ENCODE peak calls at places on chromosomes 5 and 9, in six cellular contexts. A is putamen; T is stimulated activated effector memory CD8-positive, alpha-beta T cell treated with anti-CD3 and anti-CD28 coated beads, Interleukin-12 subunit alpha, Interleukin-12 subunit beta, amount 100 ng/mL, for 72 hours; V is SJSA1; D is WERI-Rb-1; I is GM13976. J is an unnamed sample.

GRCh38 chr5:138665261-138665660 is 88.0 kb upstream of the CTNNA1 start:
- DNase-seq in A (no peak), D (no peak), I (no peak), T (no peak), V (no peak), J (no peak)

GRCh38 chr9:34684145-34684544 is 6.9 kb downstream of the CCL19 start:
- DNase-seq in I (no peak), T (no peak), V (no peak), A (no peak), D (no peak), J (no peak)

GRCh38 chr9:976805-977360 is 428 bp downstream of the DMRT3 start:
- DNase-seq in V (no peak), I (peak; percentile 41), T (no peak), D (peak; percentile 49), A (no peak), J (no peak)

GRCh38 chr5:116524051-116524450 is 50.6 kb downstream of the SEMA6A start:
- DNase-seq in D (no peak), T (no peak), I (no peak), A (no peak), V (no peak), J (no peak)

GRCh38 chr9:98887918-98888510 is 55.7 kb upstream of the COL15A1 start:
- DNase-seq in I (no peak), D (no peak), A (no peak), T (no peak), V (no peak), J (no peak)

GRCh38 chr9:93500571-93501298 is 47.4 kb upstream of the FAM120AOS start:
- DNase-seq in V (peak; percentile 6), T (no peak), I (no peak), A (no peak), D (no peak), J (no peak)

GRCh38 chr5:97046270-97046982 is 96.0 kb downstream of the LIX1 start:
- DNase-seq in T (no peak), D (no peak), A (no peak), V (no peak), I (no peak), J (no peak)

GRCh38 chr5:134905246-134905996 is 490 bp downstream of the PCBD2 start:
- DNase-seq in A (peak; percentile 63), T (peak; percentile 87), V (peak; percentile 91), D (no peak), I (peak; percentile 68), J (peak; percentile 78)

GRCh38 chr5:172106511-172107356 is 81.3 kb downstream of the STK10 start:
- DNase-seq in T (peak; percentile 87), V (peak; percentile 69), I (peak; percentile 72), D (peak; percentile 75), A (peak; percentile 36), J (peak; percentile 73)

GRCh38 chr5:96243203-96243602 is 189.8 kb downstream of the PCSK1 start:
- DNase-seq in V (no peak), T (no peak), I (no peak), A (no peak), D (no peak), J (no peak)

GRCh38 chr5:58548104-58548503 is 34.8 kb upstream of the RAB3C start:
- DNase-seq in T (no peak), D (peak; percentile 11), V (no peak), A (no peak), I (no peak), J (no peak)

GRCh38 chr5:171647043-171647899 is 138.3 kb upstream of the SMIM23 start:
- DNase-seq in A (no peak), D (peak; percentile 53), V (peak; percentile 96), I (no peak), T (no peak), J (no peak)

GRCh38 chr9:112378441-112379176 is 1.3 kb upstream of the HSDL2 start:
- DNase-seq in V (peak; percentile 28), I (no peak), A (no peak), D (peak; percentile 51), T (peak; percentile 61), J (peak; percentile 51)

GRCh38 chr5:180589771-180590542 is 1.3 kb downstream of the SCGB3A1 start:
- DNase-seq in T (no peak), D (no peak), V (no peak), I (no peak), A (no peak), J (no peak)

GRCh38 chr5:136198453-136198852 is 5.5 kb upstream of the SMIM32 start:
- DNase-seq in A (no peak), D (no peak), I (no peak), T (no peak), V (no peak), J (no peak)

GRCh38 chr5:96149546-96149945 is 187.9 kb upstream of the ELL2 start:
- DNase-seq in A (peak; percentile 12), T (no peak), D (no peak), I (no peak), V (no peak), J (no peak)

GRCh38 chr5:106825379-106825778 is 845.4 kb downstream of the EFNA5 start:
- DNase-seq in T (no peak), D (no peak), A (no peak), V (no peak), I (no peak), J (no peak)

GRCh38 chr5:17157916-17158529 is 59.4 kb upstream of the BASP1 start:
- DNase-seq in A (no peak), D (no peak), I (no peak), V (peak; percentile 46), T (no peak), J (no peak)

GRCh38 chr5:43396762-43397304 is 15.4 kb downstream of the CCL28 start:
- DNase-seq in T (peak; percentile 77), V (no peak), I (peak; percentile 80), A (no peak), D (no peak), J (no peak)

GRCh38 chr9:89678394-89679005 is 73.7 kb downstream of the GADD45G start:
- DNase-seq in D (no peak), V (no peak), T (no peak), A (no peak), I (no peak), J (no peak)

GRCh38 chr5:95731571-95732554 is 727 bp downstream of the RHOBTB3 start:
- DNase-seq in A (peak; percentile 56), T (peak; percentile 59), I (no peak), V (peak; percentile 73), D (peak; percentile 59), J (peak; percentile 46)

GRCh38 chr9:116087751-116088194 is 65.8 kb upstream of the PAPPA start:
- DNase-seq in A (no peak), T (no peak), V (peak; percentile 86), D (peak; percentile 71), I (no peak), J (peak; percentile 71)

GRCh38 chr5:154603485-154603884 is 125.5 kb upstream of the HAND1 start:
- DNase-seq in T (no peak), V (no peak), I (no peak), D (no peak), A (no peak), J (no peak)

GRCh38 chr5:59759600-59760357 is 133.7 kb downstream of the PDE4D start:
- DNase-seq in I (no peak), D (no peak), V (no peak), A (no peak), T (no peak), J (no peak)

GRCh38 chr9:114218264-114219120 is 63.2 kb downstream of the COL27A1 start:
- DNase-seq in I (no peak), T (no peak), A (no peak), D (no peak), V (peak; percentile 36), J (no peak)

GRCh38 chr5:177473461-177473991 is at the start of gene DBN1:
- DNase-seq in T (no peak), D (peak; percentile 32), A (no peak), V (no peak), I (peak; percentile 91), J (no peak)

GRCh38 chr9:22227986-22228385 is 218.6 kb upstream of the DMRTA1 start:
- DNase-seq in I (no peak), A (no peak), T (no peak), V (no peak), D (no peak), J (no peak)

GRCh38 chr5:132259061-132259851 is 1.8 kb downstream of the PDLIM4 start:
- DNase-seq in D (peak; percentile 79), V (peak; percentile 79), T (no peak), A (peak; percentile 50), I (peak; percentile 15), J (no peak)

GRCh38 chr5:55484531-55484930 is 50.2 kb downstream of the PLPP1 start:
- DNase-seq in A (no peak), D (no peak), T (no peak), I (no peak), V (no peak), J (no peak)